ENCODE peak calls at places on chromosomes 12 and 14, in seven cellular contexts. One of them, this sample, is unnamed.
A peak's percentile ranks its signal among the peaks of the same experiment; 100 is the strongest.

GRCh38 chr12:52164624-52165023 is 27.2 kb downstream of the KRT80 start:
- DNase-seq in IMR-90: peak; percentile 47
- DNase-seq in fibroblast of lung: no peak
- DNase-seq in PC-9: peak; percentile 56
- DNase-seq in GM23248: no peak
- DNase-seq in HCT116: peak; percentile 67
- DNase-seq in astrocyte: no peak
- DNase-seq in this sample: no peak

GRCh38 chr14:69880051-69880487 is 853 bp downstream of the SMOC1 start:
- DNase-seq in IMR-90: peak; percentile 29
- DNase-seq in fibroblast of lung: peak; percentile 33
- DNase-seq in PC-9: no peak
- DNase-seq in GM23248: peak; percentile 27
- DNase-seq in HCT116: no peak
- DNase-seq in astrocyte: no peak
- DNase-seq in this sample: peak; percentile 27

GRCh38 chr12:1793426-1794210 is 26.7 kb upstream of the LRTM2 start:
- DNase-seq in IMR-90: no peak
- DNase-seq in fibroblast of lung: no peak
- DNase-seq in PC-9: no peak
- DNase-seq in GM23248: no peak
- DNase-seq in HCT116: no peak
- DNase-seq in astrocyte: no peak
- DNase-seq in this sample: no peak

GRCh38 chr12:77224346-77224745 is 159.0 kb upstream of the E2F7 start:
- DNase-seq in IMR-90: no peak
- DNase-seq in fibroblast of lung: no peak
- DNase-seq in PC-9: no peak
- DNase-seq in GM23248: no peak
- DNase-seq in HCT116: no peak
- DNase-seq in astrocyte: no peak
- DNase-seq in this sample: no peak

GRCh38 chr12:214005-214736 is at the start of gene SLC6A12:
- DNase-seq in IMR-90: no peak
- DNase-seq in fibroblast of lung: no peak
- DNase-seq in PC-9: no peak
- DNase-seq in GM23248: peak; percentile 23
- DNase-seq in HCT116: no peak
- DNase-seq in astrocyte: no peak
- DNase-seq in this sample: no peak

GRCh38 chr12:67286257-67286656 is 17.1 kb downstream of the CAND1 start:
- DNase-seq in IMR-90: no peak
- DNase-seq in fibroblast of lung: no peak
- DNase-seq in PC-9: no peak
- DNase-seq in GM23248: no peak
- DNase-seq in HCT116: no peak
- DNase-seq in astrocyte: no peak
- DNase-seq in this sample: no peak

GRCh38 chr12:28215021-28215420 is 24.8 kb downstream of the CCDC91 start:
- DNase-seq in IMR-90: no peak
- DNase-seq in fibroblast of lung: no peak
- DNase-seq in PC-9: no peak
- DNase-seq in GM23248: no peak
- DNase-seq in HCT116: no peak
- DNase-seq in astrocyte: no peak
- DNase-seq in this sample: no peak

GRCh38 chr14:100603341-100604125 is 16.3 kb upstream of the BEGAIN start:
- DNase-seq in IMR-90: no peak
- DNase-seq in fibroblast of lung: no peak
- DNase-seq in PC-9: no peak
- DNase-seq in GM23248: no peak
- DNase-seq in HCT116: no peak
- DNase-seq in astrocyte: no peak
- DNase-seq in this sample: no peak

GRCh38 chr12:112303004-112303403 is 79.2 kb downstream of the HECTD4 start:
- DNase-seq in IMR-90: peak; percentile 95
- DNase-seq in fibroblast of lung: peak; percentile 58
- DNase-seq in PC-9: peak; percentile 7
- DNase-seq in GM23248: peak; percentile 71
- DNase-seq in HCT116: no peak
- DNase-seq in astrocyte: peak; percentile 84
- DNase-seq in this sample: peak; percentile 62

GRCh38 chr12:104063712-104064030 is 660 bp upstream of the HCFC2 start:
- DNase-seq in IMR-90: peak; percentile 61
- DNase-seq in fibroblast of lung: no peak
- DNase-seq in PC-9: no peak
- DNase-seq in GM23248: no peak
- DNase-seq in HCT116: no peak
- DNase-seq in astrocyte: peak; percentile 53
- DNase-seq in this sample: no peak

GRCh38 chr14:85595981-85596380 is 66.0 kb downstream of the FLRT2 start:
- DNase-seq in IMR-90: no peak
- DNase-seq in fibroblast of lung: no peak
- DNase-seq in PC-9: no peak
- DNase-seq in GM23248: no peak
- DNase-seq in HCT116: no peak
- DNase-seq in astrocyte: no peak
- DNase-seq in this sample: no peak

GRCh38 chr12:98983647-98984046 is 338.6 kb downstream of the APAF1 start:
- DNase-seq in IMR-90: no peak
- DNase-seq in fibroblast of lung: peak; percentile 3
- DNase-seq in PC-9: no peak
- DNase-seq in GM23248: peak; percentile 32
- DNase-seq in HCT116: no peak
- DNase-seq in astrocyte: no peak
- DNase-seq in this sample: peak; percentile 6

GRCh38 chr12:82817368-82817767 is 130.7 kb downstream of the TMTC2 start:
- DNase-seq in IMR-90: no peak
- DNase-seq in fibroblast of lung: no peak
- DNase-seq in PC-9: no peak
- DNase-seq in GM23248: peak; percentile 68
- DNase-seq in HCT116: no peak
- DNase-seq in astrocyte: no peak
- DNase-seq in this sample: peak; percentile 43

GRCh38 chr14:106204063-106204462 is 677.7 kb downstream of the TMEM121 start:
- DNase-seq in IMR-90: no peak
- DNase-seq in fibroblast of lung: no peak
- DNase-seq in PC-9: no peak
- DNase-seq in GM23248: no peak
- DNase-seq in HCT116: no peak
- DNase-seq in astrocyte: no peak
- DNase-seq in this sample: no peak

GRCh38 chr12:118513554-118513953 is 137.2 kb downstream of the SUDS3 start:
- DNase-seq in IMR-90: no peak
- DNase-seq in fibroblast of lung: no peak
- DNase-seq in PC-9: no peak
- DNase-seq in GM23248: no peak
- DNase-seq in HCT116: no peak
- DNase-seq in astrocyte: no peak
- DNase-seq in this sample: no peak

GRCh38 chr14:98219638-98220037 is 1052.4 kb downstream of the BCL11B start:
- DNase-seq in IMR-90: no peak
- DNase-seq in fibroblast of lung: no peak
- DNase-seq in PC-9: no peak
- DNase-seq in GM23248: no peak
- DNase-seq in HCT116: no peak
- DNase-seq in astrocyte: no peak
- DNase-seq in this sample: no peak

GRCh38 chr14:32354716-32355115 is 25.6 kb downstream of the AKAP6 start:
- DNase-seq in IMR-90: no peak
- DNase-seq in fibroblast of lung: no peak
- DNase-seq in PC-9: peak; percentile 4
- DNase-seq in GM23248: no peak
- DNase-seq in HCT116: no peak
- DNase-seq in astrocyte: no peak
- DNase-seq in this sample: no peak

GRCh38 chr14:85531141-85531593 is 1.2 kb downstream of the FLRT2 start:
- DNase-seq in IMR-90: peak; percentile 58
- DNase-seq in fibroblast of lung: peak; percentile 80
- DNase-seq in PC-9: no peak
- DNase-seq in GM23248: peak; percentile 86
- DNase-seq in HCT116: no peak
- DNase-seq in astrocyte: peak; percentile 64
- DNase-seq in this sample: peak; percentile 75

GRCh38 chr14:53999061-53999488 is 42.5 kb upstream of the BMP4 start:
- DNase-seq in IMR-90: peak; percentile 76
- DNase-seq in fibroblast of lung: peak; percentile 15
- DNase-seq in PC-9: no peak
- DNase-seq in GM23248: peak; percentile 43
- DNase-seq in HCT116: no peak
- DNase-seq in astrocyte: peak; percentile 97
- DNase-seq in this sample: peak; percentile 40

GRCh38 chr12:88577537-88577936 is 2.7 kb downstream of the KITLG start:
- DNase-seq in IMR-90: no peak
- DNase-seq in fibroblast of lung: no peak
- DNase-seq in PC-9: no peak
- DNase-seq in GM23248: peak; percentile 67
- DNase-seq in HCT116: peak; percentile 43
- DNase-seq in astrocyte: peak; percentile 58
- DNase-seq in this sample: peak; percentile 73

GRCh38 chr14:50813544-50813863 is 17.5 kb downstream of the NIN start:
- DNase-seq in IMR-90: no peak
- DNase-seq in fibroblast of lung: no peak
- DNase-seq in PC-9: no peak
- DNase-seq in GM23248: no peak
- DNase-seq in HCT116: no peak
- DNase-seq in astrocyte: no peak
- DNase-seq in this sample: no peak

GRCh38 chr12:1325666-1326065 is 268.7 kb downstream of the FBXL14 start:
- DNase-seq in IMR-90: no peak
- DNase-seq in fibroblast of lung: no peak
- DNase-seq in PC-9: no peak
- DNase-seq in GM23248: no peak
- DNase-seq in HCT116: no peak
- DNase-seq in astrocyte: no peak
- DNase-seq in this sample: peak; percentile 45

GRCh38 chr12:82695531-82695930 is 8.8 kb downstream of the TMTC2 start:
- DNase-seq in IMR-90: no peak
- DNase-seq in fibroblast of lung: no peak
- DNase-seq in PC-9: no peak
- DNase-seq in GM23248: peak; percentile 4
- DNase-seq in HCT116: no peak
- DNase-seq in astrocyte: no peak
- DNase-seq in this sample: no peak

GRCh38 chr14:95675486-95675885 is 10.7 kb upstream of the TCL1B start:
- DNase-seq in IMR-90: no peak
- DNase-seq in fibroblast of lung: no peak
- DNase-seq in PC-9: no peak
- DNase-seq in GM23248: no peak
- DNase-seq in HCT116: no peak
- DNase-seq in astrocyte: no peak
- DNase-seq in this sample: no peak
- H3K4me1 ChIP-seq in IMR-90: no peaks in the 10 kb centered on the region
- H3K4me1 ChIP-seq in fibroblast of lung: no peaks in the 10 kb centered on the region
- H3K4me1 ChIP-seq in PC-9: no peaks in the 10 kb centered on the region
- H3K4me1 ChIP-seq in GM23248: no peaks in the 10 kb centered on the region
- H3K4me1 ChIP-seq in HCT116: no peaks in the 10 kb centered on the region
- H3K4me1 ChIP-seq in astrocyte: no peaks in the 10 kb centered on the region
- H3K4me1 ChIP-seq in this sample: no peaks in the 10 kb centered on the region

DNA sequence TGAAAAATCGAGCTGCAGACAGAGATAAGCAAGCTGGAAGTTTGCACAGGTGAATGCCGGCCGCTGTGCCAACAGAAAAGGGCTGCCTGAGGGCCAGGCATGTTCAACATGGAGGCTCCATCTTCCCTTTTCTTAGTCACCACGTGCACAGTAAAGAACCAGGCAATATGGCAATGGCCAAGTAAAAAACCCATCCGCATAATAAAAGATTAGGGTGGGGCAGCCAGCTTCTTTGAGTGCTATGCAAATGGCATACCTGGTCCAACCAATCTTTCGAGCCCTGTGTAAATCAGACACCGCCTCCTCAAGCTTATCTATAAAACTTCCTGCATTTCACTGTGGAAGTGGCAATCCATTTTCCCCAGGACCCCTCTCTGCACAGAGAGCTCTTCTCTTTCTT is 16.7 kb downstream of the PNP start:
- DNase-seq in IMR-90: no peak
- DNase-seq in fibroblast of lung: no peak
- DNase-seq in PC-9: no peak
- DNase-seq in GM23248: no peak
- DNase-seq in HCT116: no peak
- DNase-seq in astrocyte: no peak
- DNase-seq in this sample: no peak
- H2AFZ ChIP-seq in IMR-90: no peak overlapping the region
- H2AFZ ChIP-seq in fibroblast of lung: no peak overlapping the region
- H2AFZ ChIP-seq in PC-9: no peak overlapping the region
- H2AFZ ChIP-seq in GM23248: no peak overlapping the region
- H2AFZ ChIP-seq in HCT116: no peak overlapping the region
- H2AFZ ChIP-seq in astrocyte: no peak overlapping the region
- H2AFZ ChIP-seq in this sample: no peak overlapping the region

DNA sequence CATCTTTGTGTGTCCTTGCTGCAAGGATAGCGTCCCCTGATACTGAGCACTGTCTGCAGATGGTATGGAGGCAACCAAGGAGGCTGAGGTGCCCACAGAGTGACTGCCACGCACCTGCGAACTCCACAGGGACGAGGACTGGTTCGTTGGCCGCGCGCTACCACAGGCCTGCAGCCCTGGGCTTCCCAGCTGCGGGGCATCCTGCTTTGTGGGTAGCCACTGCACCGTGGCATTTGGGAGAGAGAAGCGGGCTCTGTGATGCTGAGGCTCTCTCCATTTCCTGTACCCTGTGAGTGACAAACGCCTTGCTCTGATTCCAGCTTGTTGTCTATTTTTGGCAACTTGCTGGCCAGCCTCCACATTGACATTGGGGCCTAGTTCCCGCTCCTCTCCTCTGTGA is 76.3 kb downstream of the SLC15A4 start:
- DNase-seq in IMR-90: no peak
- DNase-seq in fibroblast of lung: no peak
- DNase-seq in PC-9: no peak
- DNase-seq in GM23248: no peak
- DNase-seq in HCT116: no peak
- DNase-seq in astrocyte: no peak
- DNase-seq in this sample: no peak
- H3K4me1 ChIP-seq in IMR-90: no peaks in the 10 kb centered on the region
- H3K4me1 ChIP-seq in fibroblast of lung: no peaks in the 10 kb centered on the region
- H3K4me1 ChIP-seq in PC-9: no peaks in the 10 kb centered on the region
- H3K4me1 ChIP-seq in GM23248: no peaks in the 10 kb centered on the region
- H3K4me1 ChIP-seq in HCT116: no peaks in the 10 kb centered on the region
- H3K4me1 ChIP-seq in astrocyte: no peaks in the 10 kb centered on the region
- H3K4me1 ChIP-seq in this sample: no peaks in the 10 kb centered on the region

GRCh38 chr12:93115198-93115601 is 186.1 kb upstream of the EEA1 start:
- DNase-seq in IMR-90: no peak
- DNase-seq in fibroblast of lung: peak; percentile 71
- DNase-seq in PC-9: no peak
- DNase-seq in GM23248: peak; percentile 47
- DNase-seq in HCT116: no peak
- DNase-seq in astrocyte: no peak
- DNase-seq in this sample: no peak
- H2AFZ ChIP-seq in IMR-90: peak overlapping the region; percentile 74
- H2AFZ ChIP-seq in fibroblast of lung: peak overlapping the region; percentile 20
- H2AFZ ChIP-seq in PC-9: no peak overlapping the region
- H2AFZ ChIP-seq in GM23248: no peak overlapping the region
- H2AFZ ChIP-seq in HCT116: no peak overlapping the region
- H2AFZ ChIP-seq in astrocyte: no peak overlapping the region
- H2AFZ ChIP-seq in this sample: no peak overlapping the region

GRCh38 chr12:20486233-20486632 is 117.9 kb downstream of the PDE3A start:
- DNase-seq in IMR-90: peak; percentile 40
- DNase-seq in fibroblast of lung: peak; percentile 49
- DNase-seq in PC-9: no peak
- DNase-seq in GM23248: peak; percentile 42
- DNase-seq in HCT116: peak; percentile 21
- DNase-seq in astrocyte: no peak
- DNase-seq in this sample: no peak
- H3K4me1 ChIP-seq in IMR-90: peaks cover 6% of the 10 kb centered on the region
- H3K4me1 ChIP-seq in fibroblast of lung: peaks cover 3% of the 10 kb centered on the region
- H3K4me1 ChIP-seq in PC-9: no peaks in the 10 kb centered on the region
- H3K4me1 ChIP-seq in GM23248: peaks cover 50% of the 10 kb centered on the region
- H3K4me1 ChIP-seq in HCT116: peaks cover 6% of the 10 kb centered on the region
- H3K4me1 ChIP-seq in astrocyte: no peaks in the 10 kb centered on the region
- H3K4me1 ChIP-seq in this sample: no peaks in the 10 kb centered on the region

This sample was measured in mammary epithelial cell.